ENCODE peak calls at places on chromosome 19, in five cellular contexts. One of them, this sample, is unnamed.

GRCh38 chr19:17332677-17333581 is 1.7 kb downstream of the ANO8 start:
- DNase-seq in vagina: no peak
- DNase-seq in upper lobe of left lung: no peak
- DNase-seq in adrenal gland: no peak
- DNase-seq in testis: peak
- DNase-seq in this sample: peak

GRCh38 chr19:8571006-8571411 is 6.2 kb downstream of the MYO1F start:
- DNase-seq in vagina: no peak
- DNase-seq in upper lobe of left lung: peak
- DNase-seq in adrenal gland: peak
- DNase-seq in testis: peak
- DNase-seq in this sample: no peak

GRCh38 chr19:22260499-22260898 is 25.7 kb upstream of the ZNF729 start:
- DNase-seq in vagina: no peak
- DNase-seq in upper lobe of left lung: no peak
- DNase-seq in adrenal gland: no peak
- DNase-seq in testis: no peak
- DNase-seq in this sample: no peak

GRCh38 chr19:52734340-52734892 is 428 bp downstream of the ZNF611 start:
- DNase-seq in vagina: no peak
- DNase-seq in upper lobe of left lung: no peak
- DNase-seq in adrenal gland: no peak
- DNase-seq in testis: peak
- DNase-seq in this sample: peak

GRCh38 chr19:6532244-6532999 is 1.6 kb downstream of the TNFSF9 start:
- DNase-seq in vagina: no peak
- DNase-seq in upper lobe of left lung: no peak
- DNase-seq in adrenal gland: no peak
- DNase-seq in testis: no peak
- DNase-seq in this sample: no peak

GRCh38 chr19:45767881-45768643 is 990 bp downstream of the SIX5 start:
- DNase-seq in vagina: peak
- DNase-seq in upper lobe of left lung: peak
- DNase-seq in adrenal gland: peak
- DNase-seq in testis: peak
- DNase-seq in this sample: peak

GRCh38 chr19:6044056-6044805 is 66.1 kb downstream of the RFX2 start:
- DNase-seq in vagina: peak
- DNase-seq in upper lobe of left lung: no peak
- DNase-seq in adrenal gland: no peak
- DNase-seq in testis: peak
- DNase-seq in this sample: no peak

GRCh38 chr19:28294395-28294794 is 918.6 kb downstream of the UQCRFS1 start:
- DNase-seq in vagina: peak
- DNase-seq in upper lobe of left lung: no peak
- DNase-seq in adrenal gland: no peak
- DNase-seq in testis: no peak
- DNase-seq in this sample: no peak

GRCh38 chr19:4575267-4575793 is 15.8 kb upstream of the SEMA6B start:
- DNase-seq in vagina: no peak
- DNase-seq in upper lobe of left lung: peak
- DNase-seq in adrenal gland: peak
- DNase-seq in testis: peak
- DNase-seq in this sample: no peak

GRCh38 chr19:3025516-3025890 is 3.6 kb downstream of the TLE2 start:
- DNase-seq in vagina: no peak
- DNase-seq in upper lobe of left lung: no peak
- DNase-seq in adrenal gland: no peak
- DNase-seq in testis: no peak
- DNase-seq in this sample: no peak

GRCh38 chr19:45423033-45423588 is 606 bp downstream of the ERCC1 start:
- DNase-seq in vagina: no peak
- DNase-seq in upper lobe of left lung: no peak
- DNase-seq in adrenal gland: no peak
- DNase-seq in testis: no peak
- DNase-seq in this sample: no peak

GRCh38 chr19:46944918-46945628 is 74.6 kb upstream of the NPAS1 start:
- DNase-seq in vagina: no peak
- DNase-seq in upper lobe of left lung: peak
- DNase-seq in adrenal gland: peak
- DNase-seq in testis: peak
- DNase-seq in this sample: no peak

GRCh38 chr19:58510084-58510862 is 1.5 kb downstream of the SLC27A5 start:
- DNase-seq in vagina: no peak
- DNase-seq in upper lobe of left lung: no peak
- DNase-seq in adrenal gland: no peak
- DNase-seq in testis: no peak
- DNase-seq in this sample: no peak

GRCh38 chr19:7748756-7749155 is 1.4 kb upstream of the CD209 start:
- DNase-seq in vagina: no peak
- DNase-seq in upper lobe of left lung: no peak
- DNase-seq in adrenal gland: peak
- DNase-seq in testis: peak
- DNase-seq in this sample: peak

GRCh38 chr19:50301607-50301971 is 27.6 kb downstream of the KCNC3 start:
- DNase-seq in vagina: no peak
- DNase-seq in upper lobe of left lung: no peak
- DNase-seq in adrenal gland: no peak
- DNase-seq in testis: no peak
- DNase-seq in this sample: no peak

GRCh38 chr19:34461375-34462100 is 20.0 kb upstream of the WTIP start:
- DNase-seq in vagina: no peak
- DNase-seq in upper lobe of left lung: no peak
- DNase-seq in adrenal gland: no peak
- DNase-seq in testis: no peak
- DNase-seq in this sample: no peak

GRCh38 chr19:16506961-16507360 is 10.8 kb downstream of the C19orf44 start:
- DNase-seq in vagina: no peak
- DNase-seq in upper lobe of left lung: no peak
- DNase-seq in adrenal gland: no peak
- DNase-seq in testis: no peak
- DNase-seq in this sample: no peak

GRCh38 chr19:32858559-32858958 is 11.0 kb downstream of the SLC7A9 start:
- DNase-seq in vagina: no peak
- DNase-seq in upper lobe of left lung: peak
- DNase-seq in adrenal gland: no peak
- DNase-seq in testis: no peak
- DNase-seq in this sample: no peak

GRCh38 chr19:51339313-51339686 is 2.6 kb downstream of the VSIG10L start:
- DNase-seq in vagina: no peak
- DNase-seq in upper lobe of left lung: no peak
- DNase-seq in adrenal gland: no peak
- DNase-seq in testis: no peak
- DNase-seq in this sample: no peak

GRCh38 chr19:43759515-43759914 is 4.8 kb upstream of the SMG9 start:
- DNase-seq in vagina: no peak
- DNase-seq in upper lobe of left lung: no peak
- DNase-seq in adrenal gland: peak
- DNase-seq in testis: no peak
- DNase-seq in this sample: peak

GRCh38 chr19:44943801-44944249 is 1.8 kb downstream of the APOC4 start:
- DNase-seq in vagina: no peak
- DNase-seq in upper lobe of left lung: peak
- DNase-seq in adrenal gland: peak
- DNase-seq in testis: peak
- DNase-seq in this sample: peak

GRCh38 chr19:38319421-38320258 is at the start of gene KCNK6:
- DNase-seq in vagina: no peak
- DNase-seq in upper lobe of left lung: peak
- DNase-seq in adrenal gland: no peak
- DNase-seq in testis: peak
- DNase-seq in this sample: peak

GRCh38 chr19:31099470-31100190 is 249.6 kb downstream of the TSHZ3 start:
- DNase-seq in vagina: no peak
- DNase-seq in upper lobe of left lung: no peak
- DNase-seq in adrenal gland: no peak
- DNase-seq in testis: no peak
- DNase-seq in this sample: no peak

GRCh38 chr19:44151491-44151890 is 10.1 kb downstream of the ZNF234 start:
- DNase-seq in vagina: no peak
- DNase-seq in upper lobe of left lung: no peak
- DNase-seq in adrenal gland: no peak
- DNase-seq in testis: no peak
- DNase-seq in this sample: no peak

GRCh38 chr19:42076375-42076944 is 494 bp downstream of the ZNF574 start:
- DNase-seq in vagina: no peak
- DNase-seq in upper lobe of left lung: no peak
- DNase-seq in adrenal gland: no peak
- DNase-seq in testis: peak
- DNase-seq in this sample: no peak

GRCh38 chr19:57648336-57649003 is 15.5 kb downstream of the ZNF211 start:
- DNase-seq in vagina: no peak
- DNase-seq in upper lobe of left lung: no peak
- DNase-seq in adrenal gland: no peak
- DNase-seq in testis: peak
- DNase-seq in this sample: no peak

GRCh38 chr19:50835103-50835784 is 1.9 kb upstream of the KLK15 start:
- DNase-seq in vagina: no peak
- DNase-seq in upper lobe of left lung: peak
- DNase-seq in adrenal gland: no peak
- DNase-seq in testis: peak
- DNase-seq in this sample: no peak

GRCh38 chr19:5445667-5446066 is 9.6 kb upstream of the ZNRF4 start:
- DNase-seq in vagina: no peak
- DNase-seq in upper lobe of left lung: no peak
- DNase-seq in adrenal gland: peak
- DNase-seq in testis: no peak
- DNase-seq in this sample: no peak

GRCh38 chr19:46887240-46887782 is 26.5 kb downstream of the ARHGAP35 start:
- DNase-seq in vagina: no peak
- DNase-seq in upper lobe of left lung: no peak
- DNase-seq in adrenal gland: no peak
- DNase-seq in testis: no peak
- DNase-seq in this sample: no peak

DNA sequence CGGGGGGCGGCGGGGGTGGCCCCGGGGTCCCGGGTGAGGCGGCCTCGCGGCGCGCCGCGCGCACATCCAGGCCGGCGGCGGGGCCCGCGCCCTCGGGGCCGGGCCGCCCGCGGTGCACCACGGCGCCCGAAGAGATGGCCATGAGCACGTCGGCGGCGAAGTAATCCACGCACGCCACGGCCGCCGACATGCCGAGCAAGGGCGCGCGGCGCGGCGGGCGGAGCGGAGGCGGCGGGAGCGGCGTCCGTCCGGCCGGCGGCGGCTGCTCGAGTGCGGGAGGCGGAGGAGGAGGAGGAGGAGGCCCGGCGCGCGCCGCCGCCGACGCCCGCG is at the start of gene KLF16:
- DNase-seq in vagina: no peak
- DNase-seq in upper lobe of left lung: no peak
- DNase-seq in adrenal gland: no peak
- DNase-seq in testis: no peak
- DNase-seq in this sample: no peak
- TF ChIP-seq POLR2A in vagina: no peak
- TF ChIP-seq POLR2A in upper lobe of left lung: peak
- TF ChIP-seq POLR2A in adrenal gland: peak
- TF ChIP-seq POLR2A in testis: no peak
- TF ChIP-seq POLR2A in this sample: no peak

GRCh38 chr19:19459707-19460251 is 54.3 kb downstream of the GATAD2A start:
- DNase-seq in vagina: no peak
- DNase-seq in upper lobe of left lung: peak
- DNase-seq in adrenal gland: peak
- DNase-seq in testis: no peak
- DNase-seq in this sample: no peak
- TF ChIP-seq POLR2A in vagina: no peak
- TF ChIP-seq POLR2A in upper lobe of left lung: no peak
- TF ChIP-seq POLR2A in adrenal gland: no peak
- TF ChIP-seq POLR2A in testis: no peak
- TF ChIP-seq POLR2A in this sample: no peak

GRCh38 chr19:40809358-40810086 is 10.5 kb downstream of the EGLN2 start:
- DNase-seq in vagina: no peak
- DNase-seq in upper lobe of left lung: no peak
- DNase-seq in adrenal gland: no peak
- DNase-seq in testis: no peak
- DNase-seq in this sample: no peak
- TF ChIP-seq POLR2A in vagina: no peak
- TF ChIP-seq POLR2A in upper lobe of left lung: no peak
- TF ChIP-seq POLR2A in adrenal gland: no peak
- TF ChIP-seq POLR2A in testis: no peak
- TF ChIP-seq POLR2A in this sample: no peak

GRCh38 chr19:1490020-1490310 is 185 bp downstream of the PCSK4 start:
- DNase-seq in vagina: no peak
- DNase-seq in upper lobe of left lung: no peak
- DNase-seq in adrenal gland: no peak
- DNase-seq in testis: no peak
- DNase-seq in this sample: no peak

GRCh38 chr19:1490311-1491113 is at the start of gene PCSK4:
- DNase-seq in vagina: peak
- DNase-seq in upper lobe of left lung: peak
- DNase-seq in adrenal gland: peak
- DNase-seq in testis: peak
- DNase-seq in this sample: peak

GRCh38 chr19:1492474-1493006 is 1.6 kb downstream of the REEP6 start:
- DNase-seq in vagina: no peak
- DNase-seq in upper lobe of left lung: no peak
- DNase-seq in adrenal gland: peak
- DNase-seq in testis: no peak
- DNase-seq in this sample: no peak

GRCh38 chr19:1491849-1492170 is 829 bp downstream of the REEP6 start:
- DNase-seq in vagina: no peak
- DNase-seq in upper lobe of left lung: no peak
- DNase-seq in adrenal gland: peak
- DNase-seq in testis: no peak
- DNase-seq in this sample: no peak

DNA sequence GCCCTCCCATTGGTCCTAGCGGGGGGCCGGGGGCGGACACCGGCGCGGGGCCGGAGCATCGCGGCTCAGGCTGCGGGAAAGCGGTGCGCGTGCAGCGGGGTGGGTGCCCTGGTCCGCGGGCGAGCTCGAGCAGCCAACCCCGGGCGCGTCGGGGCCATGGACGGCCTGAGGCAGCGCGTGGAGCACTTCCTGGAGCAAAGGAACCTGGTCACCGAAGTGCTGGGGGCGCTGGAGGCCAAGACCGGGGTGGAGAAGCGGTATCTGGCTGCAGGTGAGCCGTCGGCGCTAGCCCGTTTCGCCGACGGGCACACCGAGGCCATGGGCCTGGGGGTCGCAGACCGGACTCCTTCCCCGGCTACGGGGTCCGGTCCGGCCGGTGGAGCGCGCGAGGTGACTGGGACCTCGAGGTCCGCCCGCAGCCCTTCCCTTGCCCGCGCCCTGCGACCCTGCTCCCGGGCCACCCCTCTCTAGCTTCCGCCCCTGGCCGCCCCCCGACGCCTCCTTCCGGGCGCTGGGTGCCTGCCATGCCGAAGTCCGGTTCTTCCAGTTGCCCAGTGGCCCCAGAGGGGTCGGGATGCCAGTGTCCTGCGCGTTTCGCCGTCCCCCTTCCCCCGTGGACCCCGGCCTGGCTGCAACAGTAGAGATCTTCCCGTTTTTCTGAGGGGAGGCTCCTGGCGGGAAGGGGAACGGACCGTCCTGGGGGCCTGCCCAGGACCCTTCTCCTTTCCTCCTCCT is at the start of gene REEP6:
- DNase-seq in vagina: no peak
- DNase-seq in upper lobe of left lung: no peak
- DNase-seq in adrenal gland: no peak
- DNase-seq in testis: no peak
- DNase-seq in this sample: no peak
- TF ChIP-seq POLR2A in vagina: no peak
- TF ChIP-seq POLR2A in upper lobe of left lung: no peak
- TF ChIP-seq POLR2A in adrenal gland: peak
- TF ChIP-seq POLR2A in testis: no peak
- TF ChIP-seq POLR2A in this sample: peak

GRCh38 chr19:29805026-29805925 is 6.5 kb upstream of the CCNE1 start:
- DNase-seq in vagina: no peak
- DNase-seq in upper lobe of left lung: no peak
- DNase-seq in adrenal gland: peak
- DNase-seq in testis: peak
- DNase-seq in this sample: no peak
- TF ChIP-seq POLR2A in vagina: no peak
- TF ChIP-seq POLR2A in upper lobe of left lung: no peak
- TF ChIP-seq POLR2A in adrenal gland: no peak
- TF ChIP-seq POLR2A in testis: no peak
- TF ChIP-seq POLR2A in this sample: no peak

This sample was measured in erythroblast.